ENCODE peak calls at places on chromosomes 11 and 22, in five cellular contexts. G, Q, T, H and R are unnamed samples.

GRCh38 chr22:35567214-35567792 is 26.7 kb downstream of the RASD2 start:
- DNase-seq in G (no peak), Q (no peak), T (no peak), H (no peak), R (no peak)

GRCh38 chr11:46277623-46278386 is at the start of gene CREB3L1:
- DNase-seq in G (peak), Q (no peak), T (peak), H (no peak), R (peak)

GRCh38 chr22:36551096-36551495 is 22.1 kb upstream of the EIF3D start:
- DNase-seq in G (no peak), Q (no peak), T (no peak), H (no peak), R (no peak)

GRCh38 chr11:122157540-122158173 is 41.6 kb upstream of the BLID start:
- DNase-seq in G (no peak), Q (no peak), T (no peak), H (no peak), R (no peak)

GRCh38 chr11:97883086-97883485 is 1137.7 kb upstream of the CNTN5 start:
- DNase-seq in G (no peak), Q (no peak), T (no peak), H (no peak), R (no peak)

GRCh38 chr11:72609045-72609444 is 65.2 kb downstream of the PDE2A start:
- DNase-seq in G (no peak), Q (no peak), T (no peak), H (no peak), R (no peak)

GRCh38 chr11:123973816-123974215 is 3.8 kb downstream of the OR10S1 start:
- DNase-seq in G (no peak), Q (no peak), T (no peak), H (no peak), R (no peak)

GRCh38 chr11:60119708-60120107 is 31.2 kb downstream of the MS4A2 start:
- DNase-seq in G (no peak), Q (no peak), T (no peak), H (no peak), R (no peak)

GRCh38 chr11:62176766-62177165 is 13.2 kb upstream of the SCGB1D1 start:
- DNase-seq in G (no peak), Q (no peak), T (no peak), H (no peak), R (no peak)

GRCh38 chr22:37502342-37503182 is 16.4 kb upstream of the MFNG start:
- DNase-seq in G (peak), Q (no peak), T (no peak), H (peak), R (no peak)

DNA sequence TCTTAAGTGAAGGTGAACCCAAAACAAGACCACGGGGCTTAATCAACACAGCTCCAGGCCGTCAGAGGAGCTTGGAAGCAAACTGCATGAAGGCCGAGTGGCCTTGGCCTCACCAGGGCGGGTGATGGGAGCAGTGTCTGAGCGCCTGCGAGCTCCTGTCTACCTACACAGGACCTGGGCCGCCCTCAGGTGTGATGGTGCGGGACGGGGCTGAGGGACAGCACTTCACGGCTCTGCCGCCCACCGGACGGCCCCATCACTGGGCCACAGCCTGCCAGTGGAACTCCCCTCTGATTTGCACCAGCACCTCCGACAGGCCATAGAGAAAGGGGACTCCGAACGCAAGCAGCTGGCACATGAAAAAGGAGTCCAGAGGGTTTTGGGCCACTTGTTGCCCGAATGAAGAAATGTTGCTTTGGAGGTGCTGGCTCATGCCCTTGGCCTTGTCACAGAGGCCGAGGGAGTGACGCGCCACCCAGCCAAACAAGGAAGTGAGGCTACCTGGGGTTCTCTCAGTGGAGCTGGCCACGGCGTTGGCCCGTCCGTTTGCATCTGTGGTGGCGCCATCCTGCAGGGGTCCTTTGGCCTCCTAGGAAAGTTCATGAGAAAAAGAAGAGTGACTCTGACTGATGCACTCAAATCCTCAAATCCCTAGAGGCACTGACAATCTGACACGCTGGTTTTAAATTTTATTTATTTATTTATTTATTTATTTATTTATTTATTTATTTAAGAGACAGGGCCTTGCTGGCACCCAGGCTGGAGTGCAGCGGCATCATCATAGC is 90.3 kb upstream of the BID start:
- DNase-seq in G (no peak), Q (no peak), T (no peak), H (no peak), R (no peak)
- TF ChIP-seq CTCF in G (no peak), Q (no peak), T (no peak), H (no peak), R (no peak)

GRCh38 chr11:84398017-84398626 is 1112.0 kb upstream of the CCDC90B start:
- DNase-seq in G (no peak), Q (peak), T (no peak), H (no peak), R (no peak)
- TF ChIP-seq CTCF in G (no peak), Q (no peak), T (peak), H (peak), R (no peak)

GRCh38 chr22:43540570-43540969 is 128.8 kb downstream of the MPPED1 start:
- DNase-seq in G (no peak), Q (no peak), T (no peak), H (no peak), R (no peak)
- TF ChIP-seq CTCF in G (no peak), Q (no peak), T (no peak), H (no peak), R (no peak)

GRCh38 chr11:116422976-116423375 is 349.8 kb downstream of the BUD13 start:
- DNase-seq in G (no peak), Q (no peak), T (no peak), H (no peak), R (no peak)
- TF ChIP-seq CTCF in G (no peak), Q (no peak), T (no peak), H (no peak), R (no peak)

DNA sequence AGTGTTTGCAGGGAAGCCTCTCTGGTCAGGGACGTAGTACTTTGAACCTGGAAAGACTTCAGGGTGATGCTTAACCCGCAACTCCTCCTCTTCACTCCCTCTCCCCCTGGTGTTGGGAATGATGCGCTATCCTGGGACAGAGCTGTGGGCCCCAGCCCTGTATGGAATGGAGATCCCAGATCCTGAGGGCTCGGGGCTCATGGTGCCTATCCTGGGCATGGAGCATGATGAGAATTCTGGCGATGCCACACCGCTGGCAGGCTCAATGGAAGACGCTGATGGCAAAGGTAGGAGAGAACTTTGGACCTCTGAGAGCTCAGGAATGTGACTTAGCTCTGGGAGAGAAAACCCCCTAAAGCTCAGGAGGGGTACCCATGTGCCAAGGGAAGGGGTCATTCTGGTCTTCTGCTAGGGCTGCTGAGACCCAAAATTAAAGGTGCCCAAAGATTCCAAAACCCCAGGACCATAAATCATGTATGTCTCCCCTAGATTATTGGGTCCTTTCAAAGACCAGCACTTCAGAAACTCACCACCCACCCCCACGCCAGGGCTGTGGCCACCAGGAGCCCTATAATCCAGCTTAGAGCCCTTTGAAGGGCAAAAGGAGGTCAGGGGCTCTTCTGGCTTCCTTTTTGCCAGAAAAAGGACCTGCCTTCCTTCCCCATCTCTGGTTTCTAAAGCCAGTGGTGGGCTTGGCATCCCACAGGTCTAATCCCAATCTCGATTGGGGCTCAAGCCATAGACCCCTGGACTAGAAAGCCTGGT is 52.5 kb downstream of the BTG4 start:
- DNase-seq in G (no peak), Q (no peak), T (no peak), H (no peak), R (no peak)
- TF ChIP-seq CTCF in G (no peak), Q (no peak), T (no peak), H (no peak), R (no peak)

GRCh38 chr22:49634006-49634772 is 193.5 kb downstream of the BRD1 start:
- DNase-seq in G (no peak), Q (no peak), T (no peak), H (peak), R (no peak)

GRCh38 chr22:49630448-49630946 is 197.2 kb downstream of the BRD1 start:
- DNase-seq in G (no peak), Q (no peak), T (no peak), H (peak), R (no peak)

GRCh38 chr22:49633010-49633324 is 194.7 kb downstream of the BRD1 start:
- DNase-seq in G (no peak), Q (no peak), T (no peak), H (peak), R (no peak)

GRCh38 chr22:49629586-49630447 is 197.9 kb downstream of the BRD1 start:
- DNase-seq in G (no peak), Q (no peak), T (no peak), H (peak), R (no peak)

DNA sequence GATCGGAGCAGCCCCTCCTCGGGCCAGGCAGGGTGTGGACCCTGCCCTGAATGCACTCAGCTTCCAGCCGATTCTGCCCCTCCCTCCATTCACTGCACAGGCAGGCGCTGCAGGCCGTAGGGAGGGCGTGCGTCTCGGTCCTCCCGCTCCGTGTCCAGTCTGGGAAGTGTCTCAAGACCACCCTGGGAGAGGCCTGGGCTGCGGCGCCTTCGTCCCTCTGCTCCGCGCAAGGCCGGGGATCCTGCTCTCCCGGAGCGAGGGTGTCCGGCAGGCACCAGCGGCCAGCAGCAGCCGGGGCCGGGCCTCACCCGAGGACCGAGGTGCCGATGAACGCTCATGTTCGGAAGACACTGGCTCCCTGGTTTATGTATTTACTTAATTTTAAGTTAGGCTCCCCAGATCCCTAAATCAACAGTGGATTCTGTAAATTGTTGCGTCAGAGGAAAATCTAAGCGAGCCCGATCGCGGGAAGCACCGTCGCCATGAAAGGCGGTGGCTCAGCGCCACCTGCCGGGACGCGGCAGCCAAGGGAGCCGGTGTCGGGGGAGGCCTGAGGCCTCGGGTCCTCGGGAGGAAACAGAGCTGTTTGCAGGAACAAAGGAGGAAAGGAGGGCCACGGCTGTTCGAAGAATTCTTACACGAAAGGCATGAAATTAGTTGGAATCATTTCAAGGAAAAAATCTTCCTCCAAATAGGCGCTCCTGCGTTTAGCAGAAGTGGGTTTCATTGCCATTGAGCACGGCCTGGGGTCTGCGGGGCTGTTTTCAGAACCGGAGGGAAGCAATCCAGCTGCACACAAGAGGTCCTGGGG is 195.3 kb downstream of the BRD1 start:
- DNase-seq in G (peak), Q (peak), T (peak), H (peak), R (peak)
- TF ChIP-seq CTCF in G (no peak), Q (peak), T (peak), H (peak), R (peak)

GRCh38 chr11:17498475-17498874 is 21.8 kb upstream of the ABCC8 start:
- DNase-seq in G (no peak), Q (no peak), T (no peak), H (no peak), R (no peak)
- TF ChIP-seq CTCF in G (no peak), Q (no peak), T (peak), H (no peak), R (no peak)

GRCh38 chr11:80383655-80384054 is 942.8 kb upstream of the TENM4 start:
- DNase-seq in G (no peak), Q (no peak), T (no peak), H (no peak), R (no peak)
- TF ChIP-seq CTCF in G (no peak), Q (no peak), T (no peak), H (no peak), R (no peak)